ENCODE peak calls at places on chromosome 11, in five cellular contexts. F is G401, H is keratinocyte, U is NCI-H1930, X is astrocyte of the hippocampus. V is an unnamed sample.

GRCh38 chr11:47997063-47998053 is 17.0 kb downstream of the PTPRJ start:
- DNase-seq in H (no peak), U (no peak), X (no peak), F (no peak), V (no peak)

GRCh38 chr11:111336582-111337256 is 38.4 kb downstream of the POU2AF3 start:
- DNase-seq in H (no peak), F (no peak), U (no peak), X (peak), V (no peak)

GRCh38 chr11:111320728-111321568 is 22.6 kb downstream of the POU2AF3 start:
- DNase-seq in X (peak), H (no peak), F (no peak), U (no peak), V (no peak)

GRCh38 chr11:77207019-77207485 is 79.0 kb downstream of the MYO7A start:
- DNase-seq in X (no peak), U (no peak), H (no peak), F (no peak), V (no peak)

GRCh38 chr11:95108159-95108611 is 18.5 kb downstream of the ENDOD1 start:
- DNase-seq in H (no peak), X (peak), U (no peak), F (peak), V (no peak)

GRCh38 chr11:119797137-119797611 is 68.2 kb upstream of the NECTIN1 start:
- DNase-seq in F (no peak), X (no peak), H (no peak), U (no peak), V (no peak)

GRCh38 chr11:63765688-63766241 is 2.8 kb downstream of the ZFTA start:
- DNase-seq in X (peak), U (no peak), F (no peak), H (no peak), V (no peak)

GRCh38 chr11:77188323-77188911 is 60.4 kb downstream of the MYO7A start:
- DNase-seq in F (peak), U (peak), X (peak), H (no peak), V (peak)